ENCODE peak calls at places on chromosomes 12 and 14, in eight cellular contexts. Q, R, A, F, B, T, W and Y are unnamed samples.

GRCh38 chr14:45201908-45202307 is 51.1 kb downstream of the MIS18BP1 start:
- DNase-seq in W (no peak), F (no peak), Q (peak), B (peak), R (no peak), T (no peak), A (peak), Y (peak)

GRCh38 chr14:68376067-68376810 is 416.6 kb downstream of the ZFP36L1 start:
- DNase-seq in B (no peak), F (no peak), W (no peak), A (no peak), Q (no peak), T (no peak), R (no peak), Y (no peak)

GRCh38 chr12:51818567-51819300 is 29.8 kb downstream of the FIGNL2 start:
- DNase-seq in Q (peak), B (peak), A (no peak), W (peak), F (no peak), R (no peak), T (no peak), Y (no peak)

GRCh38 chr14:87088588-87088987 is 904.4 kb downstream of the GALC start:
- DNase-seq in R (no peak), W (no peak), T (no peak), B (no peak), F (no peak), A (no peak), Q (no peak), Y (no peak)

GRCh38 chr14:73783107-73783727 is 68.4 kb upstream of the PTGR2 start:
- DNase-seq in Q (no peak), A (no peak), R (no peak), T (no peak), B (no peak), W (no peak), F (peak), Y (no peak)

GRCh38 chr14:99131632-99132271 is 140.2 kb downstream of the BCL11B start:
- DNase-seq in A (no peak), B (no peak), R (no peak), T (no peak), F (no peak), W (no peak), Q (no peak), Y (no peak)

GRCh38 chr12:120630139-120630895 is 10.1 kb upstream of the CABP1 start:
- DNase-seq in W (no peak), A (no peak), R (no peak), T (no peak), B (peak), Q (no peak), F (no peak), Y (no peak)

GRCh38 chr14:100279133-100279532 is 27.1 kb downstream of the SLC25A29 start:
- DNase-seq in Q (no peak), R (no peak), F (no peak), A (no peak), T (no peak), W (no peak), B (no peak), Y (no peak)

GRCh38 chr12:95116773-95117172 is 43.4 kb upstream of the NR2C1 start:
- DNase-seq in R (no peak), A (no peak), T (peak), F (no peak), B (no peak), W (no peak), Q (no peak), Y (peak)

GRCh38 chr12:59626382-59626781 is 30.6 kb downstream of the SLC16A7 start:
- DNase-seq in A (no peak), B (peak), W (no peak), F (no peak), R (no peak), Q (peak), T (peak), Y (peak)

GRCh38 chr12:54045868-54046529 is 7.6 kb upstream of the HOXC4 start:
- DNase-seq in T (no peak), W (no peak), R (no peak), B (no peak), A (no peak), F (no peak), Q (no peak), Y (no peak)

GRCh38 chr14:55448146-55448614 is 7.8 kb upstream of the TBPL2 start:
- DNase-seq in T (peak), W (no peak), F (no peak), B (peak), Q (peak), A (no peak), R (no peak), Y (peak)

GRCh38 chr12:112738531-112738930 is 53.0 kb upstream of the RPH3A start:
- DNase-seq in B (no peak), W (no peak), F (no peak), R (no peak), T (no peak), A (no peak), Q (no peak), Y (peak)

GRCh38 chr14:55938249-55938791 is 179.9 kb upstream of the PELI2 start:
- DNase-seq in F (no peak), W (no peak), T (peak), A (no peak), R (no peak), B (peak), Q (peak), Y (peak)

GRCh38 chr14:77290705-77291104 is 19.7 kb upstream of the NGB start:
- DNase-seq in B (peak), T (no peak), R (no peak), F (no peak), W (no peak), A (no peak), Q (no peak), Y (peak)
- TF ChIP-seq CTCF in B (peak), T (no peak), R (no peak), F (peak), W (no peak), A (no peak), Q (no peak), Y (no peak)

DNA sequence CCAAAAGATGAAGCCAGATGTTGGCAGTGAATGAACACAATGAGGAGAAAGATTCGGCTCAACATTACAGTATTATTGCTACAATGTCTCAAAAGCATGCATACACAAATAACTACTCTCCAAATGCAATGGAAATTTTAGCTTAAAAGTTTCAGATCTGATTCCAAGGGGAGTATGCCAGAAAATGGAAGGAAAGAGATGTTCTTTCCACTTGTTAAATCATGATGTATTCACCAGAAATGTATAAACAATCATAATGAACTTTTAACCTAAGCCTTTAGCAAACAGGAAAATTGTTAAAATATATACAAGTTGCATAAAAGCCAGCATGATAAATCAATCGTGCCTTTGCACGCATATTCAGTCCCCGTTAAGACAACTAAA is 62.1 kb downstream of the SH2B3 start:
- DNase-seq in R (no peak), B (peak), W (no peak), T (no peak), A (no peak), Q (peak), F (no peak), Y (no peak)
- TF ChIP-seq CTCF in R (no peak), B (no peak), W (no peak), T (no peak), A (no peak), Q (no peak), F (no peak), Y (no peak)

DNA sequence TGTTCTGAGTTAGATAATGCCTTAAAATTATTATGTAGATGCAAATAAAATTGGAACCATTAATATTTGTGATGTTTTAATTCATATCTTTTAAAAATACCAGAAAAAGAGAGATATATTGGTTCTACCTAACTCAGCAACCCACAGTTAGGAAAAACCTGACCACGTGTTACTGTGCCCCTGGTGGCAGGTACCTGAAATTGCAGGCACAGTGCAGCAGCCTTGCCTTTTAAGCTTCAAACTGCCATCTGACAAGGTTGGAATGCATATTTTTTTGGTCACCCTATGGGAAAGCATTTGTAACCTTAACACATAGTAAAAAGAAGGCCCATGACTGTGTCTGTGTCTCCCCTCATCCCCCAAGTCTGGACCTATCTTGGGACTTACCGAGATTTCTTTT is 109.4 kb upstream of the NOS1 start:
- DNase-seq in F (no peak), A (peak), R (no peak), W (no peak), T (no peak), B (no peak), Q (no peak), Y (no peak)
- TF ChIP-seq CTCF in F (peak), A (peak), R (no peak), W (no peak), T (no peak), B (peak), Q (peak), Y (peak)

GRCh38 chr12:31228811-31229792 is 96.8 kb downstream of the SINHCAF start:
- DNase-seq in W (no peak), T (no peak), F (no peak), Q (no peak), R (no peak), A (no peak), B (no peak), Y (no peak)
- TF ChIP-seq CTCF in W (no peak), T (no peak), F (no peak), Q (no peak), R (no peak), A (no peak), B (no peak), Y (no peak)